ENCODE peak calls at places on chromosome 17, in nine cellular contexts. U is glutamatergic neuron; H is GM04504; V is fibroblast of pulmonary artery; J is T-helper 17 cell; D is OCI-M1; Z is NCI-H1417; K is stimulated activated CD4-positive, alpha-beta T cell treated with anti-CD3 and anti-CD28 coated beads, Interleukin-2, amount 100 ng/mL, for 24 hours; L is smooth muscle cell of the brain vasculature. Q is an unnamed sample.

GRCh38 chr17:72151565-72152391 is 31.0 kb downstream of the SOX9 start:
- DNase-seq in U (no peak), H (no peak), V (peak), J (no peak), D (peak), Z (no peak), K (no peak), L (no peak), Q (peak)

GRCh38 chr17:41678907-41679739 is 9.6 kb upstream of the EIF1 start:
- DNase-seq in U (no peak), H (no peak), V (peak), J (peak), D (peak), Z (no peak), K (peak), L (no peak), Q (no peak)

GRCh38 chr17:75773808-75774470 is 8.9 kb upstream of the GALK1 start:
- DNase-seq in U (no peak), H (no peak), V (no peak), J (no peak), D (no peak), Z (no peak), K (no peak), L (no peak), Q (no peak)

GRCh38 chr17:32159586-32160438 is 17.5 kb downstream of the RHOT1 start:
- DNase-seq in U (no peak), H (no peak), V (no peak), J (no peak), D (no peak), Z (no peak), K (no peak), L (no peak), Q (no peak)

GRCh38 chr17:71217769-71218168 is 903.1 kb upstream of the SOX9 start:
- DNase-seq in U (no peak), H (no peak), V (no peak), J (no peak), D (no peak), Z (no peak), K (no peak), L (no peak), Q (no peak)

GRCh38 chr17:46154151-46154816 is 38.9 kb downstream of the KANSL1 start:
- DNase-seq in U (no peak), H (no peak), V (peak), J (no peak), D (no peak), Z (peak), K (peak), L (no peak), Q (no peak)

GRCh38 chr17:76506408-76507328 is 5.4 kb upstream of the RHBDF2 start:
- DNase-seq in U (peak), H (no peak), V (peak), J (peak), D (peak), Z (peak), K (peak), L (no peak), Q (peak)

GRCh38 chr17:76354747-76355310 is 1.1 kb upstream of the PRPSAP1 start:
- DNase-seq in U (no peak), H (no peak), V (no peak), J (no peak), D (peak), Z (peak), K (no peak), L (no peak), Q (no peak)

GRCh38 chr17:72539981-72540897 is 419.4 kb downstream of the SOX9 start:
- DNase-seq in U (peak), H (peak), V (peak), J (peak), D (peak), Z (peak), K (peak), L (peak), Q (peak)

GRCh38 chr17:82820278-82821251 is 19.3 kb downstream of the ZNF750 start:
- DNase-seq in U (no peak), H (no peak), V (no peak), J (no peak), D (peak), Z (no peak), K (no peak), L (no peak), Q (no peak)

GRCh38 chr17:44222112-44222869 is 2.8 kb upstream of the UBTF start:
- DNase-seq in U (peak), H (peak), V (peak), J (no peak), D (peak), Z (peak), K (peak), L (no peak), Q (peak)